ENCODE peak calls at places on chromosomes 3 and 15, in six cellular contexts. E is EL; A is left colon; Z is T follicular helper cell; F is MM.1S; Q is activated naive CD4-positive, alpha-beta T cell treated with anti-CD3 and anti-CD28 coated beads, Interleukin-2, amount 10 ng/mL, durations not matched to agents 7 days and 5 days. I is an unnamed sample.

GRCh38 chr3:43181202-43181910 is 75.5 kb upstream of the POMGNT2 start:
- DNase-seq in Q (peak), F (no peak), E (no peak), A (no peak), Z (peak), I (no peak)

GRCh38 chr15:36175181-36175750 is 404.2 kb upstream of the CDIN1 start:
- DNase-seq in E (no peak), F (no peak), A (no peak), Q (no peak), Z (no peak), I (no peak)

GRCh38 chr15:71737761-71738160 is 72.6 kb upstream of the NR2E3 start:
- DNase-seq in E (no peak), Q (no peak), F (no peak), Z (no peak), A (no peak), I (peak)

GRCh38 chr3:126551066-126551838 is 7.5 kb downstream of the C3orf22 start:
- DNase-seq in E (no peak), Z (no peak), A (no peak), F (no peak), Q (no peak), I (no peak)

GRCh38 chr15:60384052-60384451 is 13.7 kb downstream of the ANXA2 start:
- DNase-seq in A (no peak), Q (no peak), E (peak), F (no peak), Z (no peak), I (no peak)

GRCh38 chr3:161598639-161599038 is 102.0 kb downstream of the OTOL1 start:
- DNase-seq in F (no peak), Q (no peak), A (no peak), E (no peak), Z (no peak), I (no peak)

GRCh38 chr3:114624676-114625181 is 330.9 kb downstream of the TIGIT start:
- DNase-seq in Z (no peak), Q (no peak), F (no peak), E (peak), A (peak), I (no peak)

GRCh38 chr3:68172039-68172438 is 517.6 kb upstream of the SUCLG2 start:
- DNase-seq in F (no peak), Z (no peak), A (no peak), E (no peak), Q (no peak), I (no peak)

GRCh38 chr3:127405791-127406190 is 117.9 kb upstream of the PRR20G start:
- DNase-seq in F (no peak), Q (no peak), Z (no peak), A (no peak), E (no peak), I (no peak)

GRCh38 chr3:13009132-13009945 is 63.9 kb downstream of the IQSEC1 start:
- DNase-seq in E (no peak), Z (no peak), Q (peak), F (peak), A (peak), I (no peak)

GRCh38 chr15:63939531-63940130 is 105.9 kb upstream of the HERC1 start:
- DNase-seq in E (peak), Z (no peak), A (no peak), F (no peak), Q (peak), I (no peak)

GRCh38 chr3:127162947-127163645 is 29.8 kb upstream of the PRR23E start:
- DNase-seq in E (no peak), F (peak), Q (peak), Z (no peak), A (no peak), I (no peak)

GRCh38 chr3:45347329-45348000 is 40.9 kb upstream of the LARS2 start:
- DNase-seq in F (no peak), Z (no peak), Q (no peak), A (no peak), E (no peak), I (no peak)

I was measured in NCI-H2171.